ENCODE peak calls at places on chromosomes 4 and X, in six cellular contexts. D, N, Z, L, H and A are unnamed samples.

GRCh38 chrX:150503898-150504219 is 64.6 kb upstream of the MTM1 start:
- DNase-seq in D (no peak), N (no peak), Z (no peak), L (no peak), H (no peak), A (no peak)

GRCh38 chrX:10360121-10360520 is 203.3 kb downstream of the CLCN4 start:
- DNase-seq in D (no peak), N (peak; percentile 6), Z (no peak), L (no peak), H (peak; percentile 39), A (no peak)

GRCh38 chr4:89056953-89057398 is at the start of gene FAM13A:
- DNase-seq in D (peak; percentile 80), N (peak; percentile 97), Z (peak; percentile 98), L (peak; percentile 95), H (no peak), A (peak; percentile 35)

GRCh38 chr4:164442167-164442566 is 311.8 kb upstream of the SMIM31 start:
- DNase-seq in D (no peak), N (peak; percentile 5), Z (no peak), L (peak; percentile 17), H (no peak), A (no peak)

GRCh38 chr4:69910016-69910782 is 20.7 kb upstream of the CSN1S1 start:
- DNase-seq in D (no peak), N (peak; percentile 21), Z (no peak), L (peak; percentile 23), H (no peak), A (no peak)

GRCh38 chr4:30620711-30621110 is 99.5 kb upstream of the PCDH7 start:
- DNase-seq in D (no peak), N (no peak), Z (no peak), L (no peak), H (no peak), A (no peak)

GRCh38 chr4:13642163-13642562 is 14.6 kb upstream of the BOD1L1 start:
- DNase-seq in D (no peak), N (peak; percentile 59), Z (no peak), L (no peak), H (no peak), A (no peak)

GRCh38 chr4:5839751-5840674 is 52.9 kb downstream of the CRMP1 start:
- DNase-seq in D (no peak), N (no peak), Z (no peak), L (no peak), H (no peak), A (no peak)

GRCh38 chr4:108280072-108280471 is 111.3 kb upstream of the LEF1 start:
- DNase-seq in D (no peak), N (no peak), Z (no peak), L (no peak), H (no peak), A (no peak)

GRCh38 chrX:87572911-87573310 is 55.3 kb downstream of the KLHL4 start:
- DNase-seq in D (no peak), N (no peak), Z (no peak), L (peak; percentile 4), H (no peak), A (no peak)

GRCh38 chr4:112296949-112297483 is at the start of gene ALPK1:
- DNase-seq in D (no peak), N (peak; percentile 94), Z (no peak), L (peak; percentile 92), H (peak; percentile 12), A (no peak)

GRCh38 chr4:54169176-54169575 is 59.9 kb upstream of the PDGFRA start:
- DNase-seq in D (no peak), N (peak; percentile 67), Z (no peak), L (peak; percentile 49), H (no peak), A (no peak)

GRCh38 chrX:108307408-108308085 is 130.7 kb downstream of the COL4A6 start:
- DNase-seq in D (no peak), N (peak; percentile 6), Z (no peak), L (no peak), H (no peak), A (no peak)

GRCh38 chr4:105496899-105497298 is 23.0 kb upstream of the PPA2 start:
- DNase-seq in D (no peak), N (no peak), Z (peak; percentile 50), L (no peak), H (no peak), A (no peak)

GRCh38 chr4:37450309-37450708 is 205.8 kb downstream of the NWD2 start:
- DNase-seq in D (no peak), N (no peak), Z (no peak), L (no peak), H (no peak), A (no peak)

GRCh38 chr4:176270669-176271068 is 1.6 kb upstream of the ASB5 start:
- DNase-seq in D (no peak), N (peak; percentile 100), Z (no peak), L (peak; percentile 98), H (no peak), A (no peak)

GRCh38 chr4:176745902-176746301 is 46.8 kb downstream of the VEGFC start:
- DNase-seq in D (no peak), N (no peak), Z (no peak), L (no peak), H (no peak), A (no peak)

GRCh38 chr4:78780093-78780492 is 3.9 kb downstream of the BMP2K start:
- DNase-seq in D (no peak), N (no peak), Z (no peak), L (no peak), H (no peak), A (no peak)

GRCh38 chr4:76879731-76880364 is 18.1 kb downstream of the SOWAHB start:
- DNase-seq in D (no peak), N (peak; percentile 78), Z (no peak), L (peak; percentile 98), H (no peak), A (no peak)

GRCh38 chrX:154399527-154400368 is 1.6 kb downstream of the RPL10 start:
- DNase-seq in D (no peak), N (no peak), Z (no peak), L (no peak), H (no peak), A (no peak)

GRCh38 chrX:154397888-154398667 is at the start of gene RPL10:
- DNase-seq in D (peak; percentile 88), N (peak; percentile 97), Z (peak; percentile 89), L (peak; percentile 97), H (peak; percentile 92), A (peak; percentile 94)

GRCh38 chrX:154401045-154401799 is 3.0 kb downstream of the RPL10 start:
- DNase-seq in D (no peak), N (peak; percentile 37), Z (peak; percentile 46), L (peak; percentile 70), H (no peak), A (peak; percentile 28)

GRCh38 chrX:154398668-154399526 is 720 bp downstream of the RPL10 start:
- DNase-seq in D (no peak), N (peak; percentile 67), Z (peak; percentile 61), L (peak; percentile 75), H (peak; percentile 62), A (peak; percentile 84)

DNA sequence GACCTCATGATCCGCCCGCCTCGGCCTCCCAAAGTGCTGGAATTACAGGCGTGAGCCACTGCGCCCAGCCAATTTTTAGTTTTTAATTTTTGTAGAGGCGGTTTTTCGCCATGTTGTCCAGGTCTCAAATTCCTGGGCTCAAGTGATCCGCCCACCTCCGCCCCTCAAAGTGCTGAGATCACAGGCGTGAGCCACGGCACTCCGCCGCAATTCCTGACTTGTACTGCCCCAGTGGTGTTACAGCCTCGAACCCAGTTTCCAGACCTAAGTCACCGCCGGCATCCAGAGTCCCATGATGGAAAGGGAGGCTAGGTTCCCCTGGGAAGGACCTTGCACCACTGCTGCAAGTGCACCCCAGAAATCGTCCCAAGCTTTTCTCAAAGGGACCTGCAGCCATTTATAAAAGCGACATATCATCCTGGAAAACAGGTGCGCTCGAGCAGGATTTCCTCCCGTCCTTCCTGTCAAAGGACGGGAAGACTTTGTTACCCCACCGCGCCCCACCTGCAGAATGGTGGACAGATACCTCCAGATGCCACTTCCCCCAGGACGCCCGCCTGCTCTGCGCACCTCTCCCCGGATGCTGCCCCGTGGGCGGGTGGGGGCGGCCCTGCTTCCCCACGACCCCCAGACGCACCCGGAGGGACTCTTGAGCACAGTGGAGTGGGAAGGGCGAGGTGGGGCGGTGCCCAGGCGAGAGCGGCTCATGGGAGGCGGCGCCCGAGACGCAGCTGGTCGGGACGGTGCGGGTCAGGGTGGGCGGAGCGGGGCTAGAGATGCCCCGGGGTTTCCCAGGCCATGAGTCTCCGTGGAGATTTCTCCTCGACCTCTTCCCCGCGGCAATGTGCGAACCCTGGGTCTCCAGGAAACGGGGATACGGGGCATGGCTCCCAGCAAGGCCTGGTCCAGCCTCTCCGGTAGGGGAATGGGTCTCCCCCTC is 959 bp upstream of the RPL10 start:
- DNase-seq in D (no peak), N (peak; percentile 46), Z (peak; percentile 57), L (peak; percentile 79), H (peak; percentile 79), A (peak; percentile 72)
- H2AFZ ChIP-seq in D (peak overlapping the region; percentile 77), N (peak overlapping the region; percentile 90), Z (no peak overlapping the region), L (no peak overlapping the region), H (peak overlapping the region; percentile 46), A (peak overlapping the region; percentile 65)

DNA sequence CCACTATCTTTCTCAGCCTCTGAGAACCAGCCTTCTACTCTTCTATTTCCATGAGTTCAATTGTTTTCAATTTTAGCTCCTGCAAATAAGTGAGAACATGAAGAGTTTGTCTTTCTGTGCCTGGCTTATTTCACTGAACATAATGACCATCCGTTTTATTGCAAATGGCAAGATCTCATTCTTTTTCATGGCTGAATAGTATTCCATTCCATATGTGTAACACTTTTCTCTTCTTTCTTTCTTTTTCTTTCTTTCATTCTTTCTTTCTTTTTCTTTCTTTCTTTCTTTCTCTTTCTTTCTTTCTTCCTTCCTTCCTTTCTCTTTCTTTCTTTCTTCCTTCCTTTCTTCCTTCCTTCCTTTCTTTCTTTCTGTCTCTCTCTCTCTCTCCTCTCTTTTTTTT is 228.7 kb downstream of the SHOX start:
- DNase-seq in D (no peak), N (no peak), Z (no peak), L (no peak), H (no peak), A (no peak)
- H3K36me3 ChIP-seq in D (no peaks in the 10 kb centered on the region), N (no peaks in the 10 kb centered on the region), Z (no peaks in the 10 kb centered on the region), L (no peaks in the 10 kb centered on the region), H (no peaks in the 10 kb centered on the region), A (no peaks in the 10 kb centered on the region)

GRCh38 chr4:153345011-153345981 is 808 bp downstream of the MND1 start:
- DNase-seq in D (peak; percentile 70), N (peak; percentile 56), Z (peak; percentile 84), L (peak; percentile 65), H (peak; percentile 74), A (peak; percentile 89)
- H2AFZ ChIP-seq in D (peak overlapping the region; percentile 83), N (peak overlapping the region; percentile 89), Z (peak overlapping the region; percentile 94), L (peak overlapping the region; percentile 85), H (peak overlapping the region; percentile 83), A (peak overlapping the region; percentile 24)

DNA sequence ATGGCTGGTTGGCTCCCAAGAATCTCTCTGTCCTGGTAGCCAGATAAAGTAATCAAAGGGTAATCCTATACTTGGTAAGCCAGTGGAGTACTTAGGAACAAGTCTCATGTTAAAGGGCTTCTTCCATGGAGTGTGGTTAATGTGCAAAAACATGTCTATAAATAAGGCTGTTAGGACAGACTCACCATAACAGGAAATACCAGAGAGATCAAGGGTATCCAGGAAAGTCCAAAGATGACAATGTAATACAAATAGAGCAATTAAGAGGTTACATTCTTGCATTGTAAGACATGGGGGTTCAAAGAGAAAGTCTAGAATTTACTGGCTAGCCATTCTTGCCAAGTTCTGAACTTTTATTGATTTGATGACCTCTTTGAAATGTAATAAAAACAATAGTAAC is 61.9 kb upstream of the ZCCHC13 start:
- DNase-seq in D (no peak), N (peak; percentile 76), Z (no peak), L (peak; percentile 83), H (no peak), A (no peak)
- H3K36me3 ChIP-seq in D (peaks cover 76% of the 10 kb centered on the region), N (peaks cover 7% of the 10 kb centered on the region), Z (peaks cover 8% of the 10 kb centered on the region), L (peaks cover 58% of the 10 kb centered on the region), H (peaks cover 55% of the 10 kb centered on the region), A (peaks cover 50% of the 10 kb centered on the region)